ENCODE peak calls at places on chromosomes 16 and 17, in nine cellular contexts. One of them, this sample, is unnamed.

GRCh38 chr16:4401510-4401909 is 14.9 kb downstream of the CORO7 start:
- DNase-seq in hippocampal formation: no peak
- DNase-seq in mucosa of descending colon: no peak
- DNase-seq in HS-27A: no peak
- DNase-seq in amygdala: no peak
- DNase-seq in CD8-positive, alpha-beta T cell: no peak
- DNase-seq in spleen: no peak
- DNase-seq in activated B cell treated with CpG ODN at 0.5 μM for 24 hours: no peak
- DNase-seq in AG04449: no peak
- DNase-seq in this sample: no peak

GRCh38 chr17:80782536-80783427 is 208.9 kb upstream of the CHMP6 start:
- DNase-seq in CD8-positive, alpha-beta T cell: peak
- DNase-seq in spleen: no peak
- DNase-seq in activated B cell treated with CpG ODN at 0.5 μM for 24 hours: no peak
- DNase-seq in amygdala: no peak
- DNase-seq in HS-27A: no peak
- DNase-seq in AG04449: no peak
- DNase-seq in hippocampal formation: no peak
- DNase-seq in mucosa of descending colon: no peak
- DNase-seq in this sample: peak

GRCh38 chr17:8940866-8941471 is 24.5 kb downstream of the PIK3R5 start:
- DNase-seq in spleen: peak
- DNase-seq in activated B cell treated with CpG ODN at 0.5 μM for 24 hours: no peak
- DNase-seq in amygdala: no peak
- DNase-seq in hippocampal formation: no peak
- DNase-seq in mucosa of descending colon: no peak
- DNase-seq in AG04449: no peak
- DNase-seq in HS-27A: no peak
- DNase-seq in CD8-positive, alpha-beta T cell: no peak
- DNase-seq in this sample: no peak

GRCh38 chr16:51624083-51624775 is 473.2 kb upstream of the SALL1 start:
- DNase-seq in hippocampal formation: no peak
- DNase-seq in amygdala: no peak
- DNase-seq in CD8-positive, alpha-beta T cell: no peak
- DNase-seq in HS-27A: no peak
- DNase-seq in mucosa of descending colon: no peak
- DNase-seq in activated B cell treated with CpG ODN at 0.5 μM for 24 hours: no peak
- DNase-seq in AG04449: no peak
- DNase-seq in spleen: no peak
- DNase-seq in this sample: no peak

GRCh38 chr16:8866118-8866883 is 2.5 kb downstream of the CARHSP1 start:
- DNase-seq in spleen: no peak
- DNase-seq in hippocampal formation: peak
- DNase-seq in HS-27A: no peak
- DNase-seq in activated B cell treated with CpG ODN at 0.5 μM for 24 hours: no peak
- DNase-seq in CD8-positive, alpha-beta T cell: no peak
- DNase-seq in amygdala: no peak
- DNase-seq in mucosa of descending colon: peak
- DNase-seq in AG04449: no peak
- DNase-seq in this sample: no peak

GRCh38 chr17:55750750-55751641 is at the start of gene PCTP:
- DNase-seq in spleen: peak
- DNase-seq in amygdala: peak
- DNase-seq in mucosa of descending colon: peak
- DNase-seq in AG04449: no peak
- DNase-seq in activated B cell treated with CpG ODN at 0.5 μM for 24 hours: peak
- DNase-seq in HS-27A: peak
- DNase-seq in CD8-positive, alpha-beta T cell: peak
- DNase-seq in hippocampal formation: peak
- DNase-seq in this sample: peak

GRCh38 chr17:8806206-8807069 is 7.3 kb upstream of the MFSD6L start:
- DNase-seq in AG04449: no peak
- DNase-seq in amygdala: peak
- DNase-seq in hippocampal formation: peak
- DNase-seq in activated B cell treated with CpG ODN at 0.5 μM for 24 hours: no peak
- DNase-seq in mucosa of descending colon: no peak
- DNase-seq in spleen: no peak
- DNase-seq in HS-27A: no peak
- DNase-seq in CD8-positive, alpha-beta T cell: no peak
- DNase-seq in this sample: no peak

GRCh38 chr17:12349297-12349696 is 316.4 kb upstream of the MYOCD start:
- DNase-seq in activated B cell treated with CpG ODN at 0.5 μM for 24 hours: no peak
- DNase-seq in amygdala: no peak
- DNase-seq in AG04449: no peak
- DNase-seq in HS-27A: no peak
- DNase-seq in CD8-positive, alpha-beta T cell: no peak
- DNase-seq in spleen: no peak
- DNase-seq in mucosa of descending colon: no peak
- DNase-seq in hippocampal formation: no peak
- DNase-seq in this sample: no peak

GRCh38 chr16:1772908-1773702 is at the start of gene MRPS34:
- DNase-seq in amygdala: peak
- DNase-seq in AG04449: no peak
- DNase-seq in mucosa of descending colon: peak
- DNase-seq in spleen: peak
- DNase-seq in activated B cell treated with CpG ODN at 0.5 μM for 24 hours: peak
- DNase-seq in hippocampal formation: peak
- DNase-seq in HS-27A: no peak
- DNase-seq in CD8-positive, alpha-beta T cell: peak
- DNase-seq in this sample: peak

GRCh38 chr17:30380106-30380420 is 1.3 kb downstream of the CPD start:
- DNase-seq in spleen: no peak
- DNase-seq in HS-27A: no peak
- DNase-seq in amygdala: no peak
- DNase-seq in CD8-positive, alpha-beta T cell: no peak
- DNase-seq in mucosa of descending colon: no peak
- DNase-seq in hippocampal formation: no peak
- DNase-seq in AG04449: no peak
- DNase-seq in activated B cell treated with CpG ODN at 0.5 μM for 24 hours: no peak
- DNase-seq in this sample: no peak

GRCh38 chr16:24525970-24526559 is 13.3 kb upstream of the RBBP6 start:
- DNase-seq in amygdala: no peak
- DNase-seq in mucosa of descending colon: no peak
- DNase-seq in spleen: no peak
- DNase-seq in activated B cell treated with CpG ODN at 0.5 μM for 24 hours: no peak
- DNase-seq in CD8-positive, alpha-beta T cell: no peak
- DNase-seq in HS-27A: no peak
- DNase-seq in hippocampal formation: no peak
- DNase-seq in AG04449: no peak
- DNase-seq in this sample: no peak

GRCh38 chr17:66135896-66136295 is 56.0 kb downstream of the CEP112 start:
- DNase-seq in HS-27A: no peak
- DNase-seq in AG04449: no peak
- DNase-seq in CD8-positive, alpha-beta T cell: no peak
- DNase-seq in mucosa of descending colon: no peak
- DNase-seq in amygdala: no peak
- DNase-seq in hippocampal formation: no peak
- DNase-seq in spleen: no peak
- DNase-seq in activated B cell treated with CpG ODN at 0.5 μM for 24 hours: no peak
- DNase-seq in this sample: no peak

GRCh38 chr17:14513835-14514234 is 213.0 kb downstream of the HS3ST3B1 start:
- DNase-seq in AG04449: no peak
- DNase-seq in CD8-positive, alpha-beta T cell: no peak
- DNase-seq in HS-27A: no peak
- DNase-seq in activated B cell treated with CpG ODN at 0.5 μM for 24 hours: no peak
- DNase-seq in spleen: no peak
- DNase-seq in hippocampal formation: no peak
- DNase-seq in amygdala: no peak
- DNase-seq in mucosa of descending colon: no peak
- DNase-seq in this sample: no peak

GRCh38 chr17:2854662-2855061 is 58.4 kb downstream of the RAP1GAP2 start:
- DNase-seq in hippocampal formation: no peak
- DNase-seq in spleen: no peak
- DNase-seq in AG04449: no peak
- DNase-seq in CD8-positive, alpha-beta T cell: no peak
- DNase-seq in amygdala: no peak
- DNase-seq in mucosa of descending colon: peak
- DNase-seq in HS-27A: no peak
- DNase-seq in activated B cell treated with CpG ODN at 0.5 μM for 24 hours: no peak
- DNase-seq in this sample: no peak

GRCh38 chr17:32777436-32777835 is 99.5 kb downstream of the MYO1D start:
- DNase-seq in activated B cell treated with CpG ODN at 0.5 μM for 24 hours: no peak
- DNase-seq in CD8-positive, alpha-beta T cell: no peak
- DNase-seq in mucosa of descending colon: peak
- DNase-seq in amygdala: no peak
- DNase-seq in hippocampal formation: no peak
- DNase-seq in HS-27A: no peak
- DNase-seq in spleen: no peak
- DNase-seq in AG04449: no peak
- DNase-seq in this sample: no peak

GRCh38 chr16:50761276-50761675 is 19.4 kb downstream of the CYLD start:
- DNase-seq in spleen: no peak
- DNase-seq in CD8-positive, alpha-beta T cell: no peak
- DNase-seq in mucosa of descending colon: no peak
- DNase-seq in amygdala: no peak
- DNase-seq in activated B cell treated with CpG ODN at 0.5 μM for 24 hours: no peak
- DNase-seq in hippocampal formation: no peak
- DNase-seq in AG04449: no peak
- DNase-seq in HS-27A: no peak
- DNase-seq in this sample: no peak

GRCh38 chr16:81319221-81319912 is 4.6 kb downstream of the GAN start:
- DNase-seq in spleen: no peak
- DNase-seq in AG04449: no peak
- DNase-seq in CD8-positive, alpha-beta T cell: no peak
- DNase-seq in hippocampal formation: no peak
- DNase-seq in HS-27A: peak
- DNase-seq in activated B cell treated with CpG ODN at 0.5 μM for 24 hours: no peak
- DNase-seq in amygdala: no peak
- DNase-seq in mucosa of descending colon: no peak
- DNase-seq in this sample: no peak

GRCh38 chr17:76204277-76204676 is 36.0 kb downstream of the RNF157 start:
- DNase-seq in AG04449: peak
- DNase-seq in mucosa of descending colon: no peak
- DNase-seq in CD8-positive, alpha-beta T cell: no peak
- DNase-seq in hippocampal formation: no peak
- DNase-seq in amygdala: no peak
- DNase-seq in spleen: no peak
- DNase-seq in HS-27A: no peak
- DNase-seq in activated B cell treated with CpG ODN at 0.5 μM for 24 hours: no peak
- DNase-seq in this sample: no peak

GRCh38 chr17:10119203-10120112 is 78.9 kb downstream of the GAS7 start:
- DNase-seq in AG04449: no peak
- DNase-seq in HS-27A: no peak
- DNase-seq in mucosa of descending colon: peak
- DNase-seq in spleen: peak
- DNase-seq in CD8-positive, alpha-beta T cell: no peak
- DNase-seq in hippocampal formation: peak
- DNase-seq in activated B cell treated with CpG ODN at 0.5 μM for 24 hours: no peak
- DNase-seq in amygdala: no peak
- DNase-seq in this sample: peak

GRCh38 chr16:73171901-73172619 is 124.1 kb upstream of the ZFHX3 start:
- DNase-seq in hippocampal formation: no peak
- DNase-seq in AG04449: no peak
- DNase-seq in CD8-positive, alpha-beta T cell: no peak
- DNase-seq in HS-27A: no peak
- DNase-seq in activated B cell treated with CpG ODN at 0.5 μM for 24 hours: no peak
- DNase-seq in mucosa of descending colon: peak
- DNase-seq in spleen: no peak
- DNase-seq in amygdala: no peak
- DNase-seq in this sample: no peak

GRCh38 chr16:53612003-53612402 is 91.7 kb downstream of the RPGRIP1L start:
- DNase-seq in AG04449: no peak
- DNase-seq in HS-27A: no peak
- DNase-seq in spleen: no peak
- DNase-seq in amygdala: no peak
- DNase-seq in activated B cell treated with CpG ODN at 0.5 μM for 24 hours: no peak
- DNase-seq in hippocampal formation: no peak
- DNase-seq in mucosa of descending colon: no peak
- DNase-seq in CD8-positive, alpha-beta T cell: no peak
- DNase-seq in this sample: no peak

This sample was measured in activated gamma-delta T cell treated with Interleukin-2 at 50 U/mL for 16 hours.